ENCODE peak calls at places on chromosomes 4 and X, in five cellular contexts. One of them, this sample, is unnamed. For H3K9me3, the result is how much of the 10 kb centered on the place peaks cover.

GRCh38 chr4:139559692-139560091 is 3.7 kb upstream of the SETD7 start:
- DNase-seq in AG04450: no peak
- DNase-seq in CD8-positive, alpha-beta T cell: no peak
- DNase-seq in aorta: no peak
- DNase-seq in A673: peak
- DNase-seq in this sample: no peak

GRCh38 chr4:99762728-99763127 is 53.9 kb upstream of the DAPP1 start:
- DNase-seq in CD8-positive, alpha-beta T cell: no peak
- DNase-seq in aorta: no peak
- DNase-seq in A673: no peak
- DNase-seq in AG04450: no peak
- DNase-seq in this sample: no peak

GRCh38 chrX:15686818-15687685 is 22.4 kb upstream of the CLTRN start:
- DNase-seq in AG04450: no peak
- DNase-seq in CD8-positive, alpha-beta T cell: peak
- DNase-seq in A673: peak
- DNase-seq in aorta: no peak
- DNase-seq in this sample: no peak

GRCh38 chrX:139844884-139845283 is 88.0 kb downstream of the ATP11C start:
- DNase-seq in AG04450: no peak
- DNase-seq in CD8-positive, alpha-beta T cell: no peak
- DNase-seq in A673: no peak
- DNase-seq in aorta: no peak
- DNase-seq in this sample: no peak

GRCh38 chrX:56788229-56788628 is 59.2 kb downstream of the NBDY start:
- DNase-seq in CD8-positive, alpha-beta T cell: no peak
- DNase-seq in A673: no peak
- DNase-seq in aorta: no peak
- DNase-seq in AG04450: no peak
- DNase-seq in this sample: no peak

GRCh38 chr4:77471821-77472495 is 133.7 kb upstream of the CXCL13 start:
- DNase-seq in aorta: no peak
- DNase-seq in A673: no peak
- DNase-seq in CD8-positive, alpha-beta T cell: no peak
- DNase-seq in AG04450: no peak
- DNase-seq in this sample: peak

GRCh38 chr4:7027284-7027683 is 15.9 kb upstream of the TADA2B start:
- DNase-seq in CD8-positive, alpha-beta T cell: no peak
- DNase-seq in A673: no peak
- DNase-seq in AG04450: no peak
- DNase-seq in aorta: no peak
- DNase-seq in this sample: no peak

GRCh38 chr4:169615467-169616106 is 3.2 kb upstream of the NEK1 start:
- DNase-seq in A673: no peak
- DNase-seq in aorta: no peak
- DNase-seq in AG04450: no peak
- DNase-seq in CD8-positive, alpha-beta T cell: no peak
- DNase-seq in this sample: no peak

GRCh38 chr4:74444891-74445642 is at the start of gene AREG:
- DNase-seq in aorta: peak
- DNase-seq in CD8-positive, alpha-beta T cell: peak
- DNase-seq in A673: peak
- DNase-seq in AG04450: no peak
- DNase-seq in this sample: peak

DNA sequence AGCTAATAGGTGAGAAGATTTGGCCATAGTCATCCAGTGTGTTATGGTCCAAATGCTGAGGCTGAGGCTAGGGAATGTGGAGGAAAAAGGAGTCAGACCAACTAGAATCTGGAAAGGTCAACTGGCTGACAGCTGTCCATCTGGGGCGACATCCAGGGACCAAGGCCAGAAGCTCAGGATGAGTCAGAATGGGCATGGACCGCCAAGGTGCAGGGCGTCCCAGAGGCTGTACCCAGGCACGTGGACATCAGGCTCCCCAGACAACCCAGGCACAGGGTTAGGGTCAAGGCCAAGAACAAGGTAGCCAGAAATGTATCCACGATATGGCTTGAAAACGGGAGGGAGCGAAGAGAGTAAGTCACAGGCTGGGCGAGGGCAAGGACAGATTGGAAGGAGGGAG is 26.1 kb upstream of the PTTG2 start:
- DNase-seq in aorta: no peak
- DNase-seq in CD8-positive, alpha-beta T cell: no peak
- DNase-seq in AG04450: no peak
- DNase-seq in A673: no peak
- DNase-seq in this sample: no peak
- H3K4me3 ChIP-seq in aorta: no peak
- H3K4me3 ChIP-seq in CD8-positive, alpha-beta T cell: no peak
- H3K4me3 ChIP-seq in AG04450: no peak
- H3K4me3 ChIP-seq in A673: no peak
- H3K4me3 ChIP-seq in this sample: no peak

GRCh38 chr4:141196227-141196928 is 24.3 kb upstream of the ZNF330 start:
- DNase-seq in A673: no peak
- DNase-seq in CD8-positive, alpha-beta T cell: no peak
- DNase-seq in aorta: no peak
- DNase-seq in AG04450: no peak
- DNase-seq in this sample: no peak

GRCh38 chr4:141193516-141193915 is 27.2 kb upstream of the ZNF330 start:
- DNase-seq in CD8-positive, alpha-beta T cell: no peak
- DNase-seq in A673: no peak
- DNase-seq in aorta: no peak
- DNase-seq in AG04450: no peak
- DNase-seq in this sample: no peak

GRCh38 chr4:141192564-141192963 is 28.1 kb upstream of the ZNF330 start:
- DNase-seq in A673: no peak
- DNase-seq in CD8-positive, alpha-beta T cell: no peak
- DNase-seq in aorta: no peak
- DNase-seq in AG04450: no peak
- DNase-seq in this sample: no peak

DNA sequence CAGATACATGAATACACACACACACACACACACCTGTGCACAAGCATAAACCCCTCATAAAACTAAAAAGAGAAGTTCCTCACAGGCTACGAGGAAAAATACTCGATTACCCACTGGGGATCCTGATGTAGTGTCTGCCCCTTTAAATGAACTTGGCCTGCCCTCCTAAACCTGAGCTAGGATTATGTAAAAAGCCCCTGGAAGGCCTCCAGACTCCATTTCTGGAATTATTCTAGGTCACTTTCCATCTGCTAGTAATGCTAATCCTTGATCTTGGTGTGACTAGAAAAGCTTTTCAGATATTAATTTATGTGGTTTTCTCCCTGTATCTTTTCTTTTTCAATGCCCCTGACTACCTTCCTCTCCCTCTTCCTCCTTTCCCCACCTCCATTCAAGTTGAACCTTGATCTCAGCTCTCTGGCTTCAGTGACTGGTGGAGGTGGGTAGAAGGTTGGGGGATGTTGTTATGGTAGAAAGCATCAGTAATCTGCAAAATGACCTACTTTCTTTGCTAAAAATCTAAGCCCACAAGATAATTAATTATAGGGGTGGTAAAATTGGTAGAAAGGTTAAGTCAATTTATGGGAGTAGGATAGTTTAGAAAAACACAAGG is 25.5 kb upstream of the ZNF330 start:
- DNase-seq in CD8-positive, alpha-beta T cell: no peak
- DNase-seq in aorta: no peak
- DNase-seq in A673: no peak
- DNase-seq in AG04450: no peak
- DNase-seq in this sample: no peak
- H3K9me3 ChIP-seq in CD8-positive, alpha-beta T cell: under half
- H3K9me3 ChIP-seq in aorta: under half
- H3K9me3 ChIP-seq in A673: under half
- H3K9me3 ChIP-seq in AG04450: under half
- H3K9me3 ChIP-seq in this sample: under half

GRCh38 chrX:129980540-129981206 is 1.8 kb upstream of the BCORL1 start:
- DNase-seq in CD8-positive, alpha-beta T cell: peak
- DNase-seq in A673: no peak
- DNase-seq in aorta: peak
- DNase-seq in AG04450: no peak
- DNase-seq in this sample: no peak
- H3K4me3 ChIP-seq in CD8-positive, alpha-beta T cell: peak
- H3K4me3 ChIP-seq in A673: no peak
- H3K4me3 ChIP-seq in aorta: peak
- H3K4me3 ChIP-seq in AG04450: peak
- H3K4me3 ChIP-seq in this sample: no peak

DNA sequence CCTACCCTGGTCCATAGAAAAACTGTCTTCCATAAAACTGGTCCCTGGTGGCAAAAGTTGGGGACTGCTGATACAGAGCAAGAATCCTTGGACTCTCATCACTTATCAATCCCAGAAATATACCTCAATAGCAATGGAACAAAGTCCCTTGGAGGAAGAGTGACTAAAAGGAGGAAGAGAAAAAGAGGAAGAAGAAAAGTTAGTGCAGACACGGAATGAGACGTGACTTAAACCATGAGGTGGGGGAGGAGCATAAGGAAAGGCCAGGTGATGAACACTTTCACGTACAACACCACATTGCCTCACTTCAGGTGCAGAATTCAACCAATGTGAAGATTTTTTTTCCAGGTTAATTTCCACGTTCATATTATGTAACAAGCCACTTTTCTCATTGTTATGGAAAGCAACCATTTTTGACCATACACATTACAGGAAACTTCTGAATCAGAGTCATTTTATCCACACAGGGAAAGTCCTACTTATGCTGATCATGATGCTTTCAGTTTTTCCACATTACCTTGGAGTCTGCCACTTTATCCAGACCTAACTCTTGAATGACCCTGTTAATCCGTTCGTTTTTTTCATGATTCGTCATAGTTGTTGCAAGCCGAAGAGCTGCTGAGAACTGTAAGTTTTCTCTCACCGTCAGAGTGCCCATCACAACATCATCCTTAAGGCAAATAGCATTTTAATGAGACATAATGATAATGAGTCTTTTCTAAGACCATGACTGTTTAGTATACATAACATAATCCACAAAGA is 27.7 kb downstream of the ABCG2 start:
- DNase-seq in AG04450: no peak
- DNase-seq in CD8-positive, alpha-beta T cell: no peak
- DNase-seq in A673: no peak
- DNase-seq in aorta: no peak
- DNase-seq in this sample: no peak
- H3K9me3 ChIP-seq in AG04450: under half
- H3K9me3 ChIP-seq in CD8-positive, alpha-beta T cell: under half
- H3K9me3 ChIP-seq in A673: under half
- H3K9me3 ChIP-seq in aorta: under half
- H3K9me3 ChIP-seq in this sample: under half

GRCh38 chr4:48483006-48483776 is at the start of gene SLC10A4:
- DNase-seq in A673: peak
- DNase-seq in CD8-positive, alpha-beta T cell: no peak
- DNase-seq in AG04450: no peak
- DNase-seq in aorta: no peak
- DNase-seq in this sample: no peak
- H3K4me3 ChIP-seq in A673: peak
- H3K4me3 ChIP-seq in CD8-positive, alpha-beta T cell: peak
- H3K4me3 ChIP-seq in AG04450: peak
- H3K4me3 ChIP-seq in aorta: peak
- H3K4me3 ChIP-seq in this sample: peak

GRCh38 chrX:97842468-97843199 is 958.9 kb downstream of the RPA4 start:
- DNase-seq in CD8-positive, alpha-beta T cell: no peak
- DNase-seq in A673: no peak
- DNase-seq in AG04450: no peak
- DNase-seq in aorta: no peak
- DNase-seq in this sample: no peak
- H3K9me3 ChIP-seq in CD8-positive, alpha-beta T cell: under half
- H3K9me3 ChIP-seq in A673: under half
- H3K9me3 ChIP-seq in AG04450: under half
- H3K9me3 ChIP-seq in aorta: under half
- H3K9me3 ChIP-seq in this sample: under half

GRCh38 chr4:16259531-16260246 is 33.4 kb upstream of the TAPT1 start:
- DNase-seq in AG04450: no peak
- DNase-seq in aorta: no peak
- DNase-seq in A673: no peak
- DNase-seq in CD8-positive, alpha-beta T cell: no peak
- DNase-seq in this sample: no peak

GRCh38 chr4:16257611-16258010 is 31.3 kb upstream of the TAPT1 start:
- DNase-seq in aorta: no peak
- DNase-seq in A673: no peak
- DNase-seq in CD8-positive, alpha-beta T cell: no peak
- DNase-seq in AG04450: no peak
- DNase-seq in this sample: no peak

GRCh38 chr4:16264798-16265197 is 38.5 kb upstream of the TAPT1 start:
- DNase-seq in A673: peak
- DNase-seq in CD8-positive, alpha-beta T cell: no peak
- DNase-seq in aorta: no peak
- DNase-seq in AG04450: no peak
- DNase-seq in this sample: no peak

GRCh38 chr4:16262188-16262587 is 35.9 kb upstream of the TAPT1 start:
- DNase-seq in aorta: no peak
- DNase-seq in A673: no peak
- DNase-seq in AG04450: no peak
- DNase-seq in CD8-positive, alpha-beta T cell: no peak
- DNase-seq in this sample: no peak

GRCh38 chr4:16261313-16261878 is 35.1 kb upstream of the TAPT1 start:
- DNase-seq in A673: no peak
- DNase-seq in AG04450: no peak
- DNase-seq in CD8-positive, alpha-beta T cell: no peak
- DNase-seq in aorta: no peak
- DNase-seq in this sample: no peak
- H3K4me3 ChIP-seq in A673: no peak
- H3K4me3 ChIP-seq in AG04450: no peak
- H3K4me3 ChIP-seq in CD8-positive, alpha-beta T cell: no peak
- H3K4me3 ChIP-seq in aorta: no peak
- H3K4me3 ChIP-seq in this sample: no peak

DNA sequence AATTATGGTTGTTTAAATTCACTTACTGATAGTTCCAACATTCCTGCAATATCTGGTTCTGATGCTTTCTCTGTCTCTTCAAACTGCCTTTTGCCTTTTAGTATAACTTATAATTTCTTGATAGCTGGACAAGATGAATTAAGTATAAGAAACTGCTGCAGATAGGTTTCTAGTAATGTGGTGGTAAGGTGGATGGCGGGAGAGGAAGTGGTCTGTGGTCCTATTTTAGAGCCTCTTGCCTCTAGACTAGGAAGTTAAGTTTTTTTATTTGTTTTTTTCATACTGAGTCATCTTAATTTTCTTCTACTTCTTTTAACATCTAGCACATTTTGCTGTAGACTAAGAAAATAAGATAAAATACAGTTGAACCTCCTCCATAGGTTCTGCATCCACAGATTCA is 310.0 kb downstream of the SLITRK2 start:
- DNase-seq in AG04450: no peak
- DNase-seq in aorta: no peak
- DNase-seq in CD8-positive, alpha-beta T cell: no peak
- DNase-seq in A673: no peak
- DNase-seq in this sample: no peak
- H3K9me3 ChIP-seq in AG04450: under half
- H3K9me3 ChIP-seq in aorta: under half
- H3K9me3 ChIP-seq in CD8-positive, alpha-beta T cell: under half
- H3K9me3 ChIP-seq in A673: under half
- H3K9me3 ChIP-seq in this sample: under half